ENCODE peak calls at places on chromosome 2, in seven cellular contexts. One of them, this sample, is unnamed. For H3K9me3 and H3K4me1, the result is how much of the 10 kb centered on the place peaks cover.

GRCh38 chr2:121748202-121748601 is 7.2 kb upstream of the TSN start:
- DNase-seq in HepG2: peak
- DNase-seq in Karpas-422: peak
- DNase-seq in lower lobe of right lung: no peak
- DNase-seq in pancreas: no peak
- DNase-seq in Peyer's patch: no peak
- DNase-seq in PC-9: no peak
- DNase-seq in this sample: peak

GRCh38 chr2:71174207-71174606 is 43.8 kb downstream of the MPHOSPH10 start:
- DNase-seq in HepG2: no peak
- DNase-seq in Karpas-422: no peak
- DNase-seq in lower lobe of right lung: no peak
- DNase-seq in pancreas: no peak
- DNase-seq in Peyer's patch: no peak
- DNase-seq in PC-9: no peak
- DNase-seq in this sample: no peak

GRCh38 chr2:197931661-197932312 is 127.4 kb downstream of the PLCL1 start:
- DNase-seq in HepG2: no peak
- DNase-seq in Karpas-422: no peak
- DNase-seq in lower lobe of right lung: no peak
- DNase-seq in pancreas: no peak
- DNase-seq in Peyer's patch: no peak
- DNase-seq in PC-9: no peak
- DNase-seq in this sample: no peak

GRCh38 chr2:146615778-146616177 is 1229.1 kb upstream of the ACVR2A start:
- DNase-seq in HepG2: no peak
- DNase-seq in Karpas-422: no peak
- DNase-seq in lower lobe of right lung: no peak
- DNase-seq in pancreas: no peak
- DNase-seq in Peyer's patch: no peak
- DNase-seq in PC-9: no peak
- DNase-seq in this sample: no peak

GRCh38 chr2:3634631-3635091 is 23.3 kb upstream of the ALLC start:
- DNase-seq in HepG2: no peak
- DNase-seq in Karpas-422: no peak
- DNase-seq in lower lobe of right lung: no peak
- DNase-seq in pancreas: no peak
- DNase-seq in Peyer's patch: no peak
- DNase-seq in PC-9: no peak
- DNase-seq in this sample: no peak

GRCh38 chr2:43519711-43520221 is 76.1 kb downstream of the THADA start:
- DNase-seq in HepG2: no peak
- DNase-seq in Karpas-422: no peak
- DNase-seq in lower lobe of right lung: no peak
- DNase-seq in pancreas: no peak
- DNase-seq in Peyer's patch: no peak
- DNase-seq in PC-9: peak
- DNase-seq in this sample: no peak

GRCh38 chr2:215601990-215602721 is 166.3 kb upstream of the FN1 start:
- DNase-seq in HepG2: no peak
- DNase-seq in Karpas-422: no peak
- DNase-seq in lower lobe of right lung: no peak
- DNase-seq in pancreas: no peak
- DNase-seq in Peyer's patch: no peak
- DNase-seq in PC-9: peak
- DNase-seq in this sample: no peak

GRCh38 chr2:9552491-9553178 is 3.0 kb downstream of the ADAM17 start:
- DNase-seq in HepG2: no peak
- DNase-seq in Karpas-422: peak
- DNase-seq in lower lobe of right lung: no peak
- DNase-seq in pancreas: no peak
- DNase-seq in Peyer's patch: no peak
- DNase-seq in PC-9: peak
- DNase-seq in this sample: peak

GRCh38 chr2:25078171-25079049 is 36.5 kb downstream of the EFR3B start:
- DNase-seq in HepG2: peak
- DNase-seq in Karpas-422: no peak
- DNase-seq in lower lobe of right lung: no peak
- DNase-seq in pancreas: no peak
- DNase-seq in Peyer's patch: no peak
- DNase-seq in PC-9: peak
- DNase-seq in this sample: no peak

GRCh38 chr2:127153691-127154158 is 46.8 kb upstream of the BIN1 start:
- DNase-seq in HepG2: no peak
- DNase-seq in Karpas-422: no peak
- DNase-seq in lower lobe of right lung: no peak
- DNase-seq in pancreas: no peak
- DNase-seq in Peyer's patch: no peak
- DNase-seq in PC-9: peak
- DNase-seq in this sample: no peak

GRCh38 chr2:33391582-33392255 is 84.7 kb upstream of the RASGRP3 start:
- DNase-seq in HepG2: no peak
- DNase-seq in Karpas-422: no peak
- DNase-seq in lower lobe of right lung: no peak
- DNase-seq in pancreas: no peak
- DNase-seq in Peyer's patch: no peak
- DNase-seq in PC-9: no peak
- DNase-seq in this sample: no peak

GRCh38 chr2:5748941-5749731 is 57.0 kb downstream of the SOX11 start:
- DNase-seq in HepG2: no peak
- DNase-seq in Karpas-422: peak
- DNase-seq in lower lobe of right lung: no peak
- DNase-seq in pancreas: peak
- DNase-seq in Peyer's patch: no peak
- DNase-seq in PC-9: no peak
- DNase-seq in this sample: no peak

GRCh38 chr2:109200616-109201464 is 71.8 kb downstream of the SH3RF3 start:
- DNase-seq in HepG2: no peak
- DNase-seq in Karpas-422: no peak
- DNase-seq in lower lobe of right lung: no peak
- DNase-seq in pancreas: no peak
- DNase-seq in Peyer's patch: no peak
- DNase-seq in PC-9: no peak
- DNase-seq in this sample: no peak

GRCh38 chr2:62234755-62235655 is 39.1 kb downstream of the B3GNT2 start:
- DNase-seq in HepG2: no peak
- DNase-seq in Karpas-422: no peak
- DNase-seq in lower lobe of right lung: no peak
- DNase-seq in pancreas: no peak
- DNase-seq in Peyer's patch: no peak
- DNase-seq in PC-9: no peak
- DNase-seq in this sample: no peak

GRCh38 chr2:27655155-27655951 is 8.1 kb downstream of the SUPT7L start:
- DNase-seq in HepG2: no peak
- DNase-seq in Karpas-422: no peak
- DNase-seq in lower lobe of right lung: no peak
- DNase-seq in pancreas: no peak
- DNase-seq in Peyer's patch: no peak
- DNase-seq in PC-9: no peak
- DNase-seq in this sample: no peak

GRCh38 chr2:70140978-70141753 is 49.7 kb downstream of the C2orf42 start:
- DNase-seq in HepG2: peak
- DNase-seq in Karpas-422: peak
- DNase-seq in lower lobe of right lung: peak
- DNase-seq in pancreas: peak
- DNase-seq in Peyer's patch: peak
- DNase-seq in PC-9: peak
- DNase-seq in this sample: peak

DNA sequence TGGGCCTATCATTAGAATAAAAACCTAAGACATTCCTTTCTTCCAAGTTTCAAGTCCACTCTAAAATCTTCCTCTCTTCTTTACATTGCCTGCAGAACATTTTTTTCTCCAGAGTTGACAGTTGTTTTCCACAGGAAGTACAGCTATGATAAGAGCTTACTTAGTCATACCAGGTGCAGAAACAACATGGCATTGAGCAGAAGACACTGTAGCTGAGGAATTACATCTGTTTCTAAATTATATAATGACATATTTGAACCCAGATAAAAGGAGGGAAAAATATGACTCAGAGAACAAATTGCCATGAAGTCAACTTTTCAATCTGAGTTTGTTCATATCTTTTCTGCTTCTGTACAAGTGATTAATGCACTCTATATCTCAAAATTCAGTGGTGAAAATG is 30.2 kb downstream of the CMPK2 start:
- DNase-seq in HepG2: no peak
- DNase-seq in Karpas-422: no peak
- DNase-seq in lower lobe of right lung: no peak
- DNase-seq in pancreas: no peak
- DNase-seq in Peyer's patch: no peak
- DNase-seq in PC-9: no peak
- DNase-seq in this sample: no peak
- H3K9me3 ChIP-seq in HepG2: under half
- H3K9me3 ChIP-seq in Karpas-422: under half
- H3K9me3 ChIP-seq in lower lobe of right lung: under half
- H3K9me3 ChIP-seq in pancreas: under half
- H3K9me3 ChIP-seq in Peyer's patch: under half
- H3K9me3 ChIP-seq in PC-9: under half
- H3K9me3 ChIP-seq in this sample: under half

GRCh38 chr2:13018490-13018889 is 301.8 kb downstream of the TRIB2 start:
- DNase-seq in HepG2: no peak
- DNase-seq in Karpas-422: no peak
- DNase-seq in lower lobe of right lung: no peak
- DNase-seq in pancreas: no peak
- DNase-seq in Peyer's patch: no peak
- DNase-seq in PC-9: no peak
- DNase-seq in this sample: no peak
- H3K4me1 ChIP-seq in HepG2: under half
- H3K4me1 ChIP-seq in Karpas-422: under half
- H3K4me1 ChIP-seq in lower lobe of right lung: under half
- H3K4me1 ChIP-seq in pancreas: under half
- H3K4me1 ChIP-seq in Peyer's patch: under half
- H3K4me1 ChIP-seq in PC-9: under half
- H3K4me1 ChIP-seq in this sample: under half

GRCh38 chr2:89780318-89780717 is 1088.8 kb downstream of the RPIA start:
- DNase-seq in HepG2: no peak
- DNase-seq in Karpas-422: no peak
- DNase-seq in lower lobe of right lung: no peak
- DNase-seq in pancreas: no peak
- DNase-seq in Peyer's patch: no peak
- DNase-seq in PC-9: no peak
- DNase-seq in this sample: no peak

GRCh38 chr2:89784960-89785359 is 1093.5 kb downstream of the RPIA start:
- DNase-seq in HepG2: no peak
- DNase-seq in Karpas-422: no peak
- DNase-seq in lower lobe of right lung: no peak
- DNase-seq in pancreas: no peak
- DNase-seq in Peyer's patch: no peak
- DNase-seq in PC-9: no peak
- DNase-seq in this sample: no peak

GRCh38 chr2:89781962-89782361 is 1090.5 kb downstream of the RPIA start:
- DNase-seq in HepG2: no peak
- DNase-seq in Karpas-422: no peak
- DNase-seq in lower lobe of right lung: no peak
- DNase-seq in pancreas: no peak
- DNase-seq in Peyer's patch: no peak
- DNase-seq in PC-9: no peak
- DNase-seq in this sample: no peak
- H3K9me3 ChIP-seq in HepG2: half or more
- H3K9me3 ChIP-seq in Karpas-422: half or more
- H3K9me3 ChIP-seq in lower lobe of right lung: half or more
- H3K9me3 ChIP-seq in pancreas: under half
- H3K9me3 ChIP-seq in Peyer's patch: under half
- H3K9me3 ChIP-seq in PC-9: half or more
- H3K9me3 ChIP-seq in this sample: half or more

GRCh38 chr2:241039416-241039815 is 41.0 kb downstream of the SNED1 start:
- DNase-seq in HepG2: no peak
- DNase-seq in Karpas-422: no peak
- DNase-seq in lower lobe of right lung: no peak
- DNase-seq in pancreas: no peak
- DNase-seq in Peyer's patch: no peak
- DNase-seq in PC-9: no peak
- DNase-seq in this sample: no peak
- H3K4me1 ChIP-seq in HepG2: under half
- H3K4me1 ChIP-seq in Karpas-422: half or more
- H3K4me1 ChIP-seq in lower lobe of right lung: under half
- H3K4me1 ChIP-seq in pancreas: under half
- H3K4me1 ChIP-seq in Peyer's patch: under half
- H3K4me1 ChIP-seq in PC-9: under half
- H3K4me1 ChIP-seq in this sample: under half

GRCh38 chr2:86552889-86553288 is 10.4 kb downstream of the CHMP3 start:
- DNase-seq in HepG2: no peak
- DNase-seq in Karpas-422: no peak
- DNase-seq in lower lobe of right lung: no peak
- DNase-seq in pancreas: no peak
- DNase-seq in Peyer's patch: peak
- DNase-seq in PC-9: no peak
- DNase-seq in this sample: no peak

GRCh38 chr2:86562485-86562890 is 755 bp downstream of the CHMP3 start:
- DNase-seq in HepG2: no peak
- DNase-seq in Karpas-422: no peak
- DNase-seq in lower lobe of right lung: no peak
- DNase-seq in pancreas: no peak
- DNase-seq in Peyer's patch: no peak
- DNase-seq in PC-9: no peak
- DNase-seq in this sample: no peak

GRCh38 chr2:86556508-86556907 is 6.7 kb downstream of the CHMP3 start:
- DNase-seq in HepG2: peak
- DNase-seq in Karpas-422: no peak
- DNase-seq in lower lobe of right lung: no peak
- DNase-seq in pancreas: no peak
- DNase-seq in Peyer's patch: no peak
- DNase-seq in PC-9: no peak
- DNase-seq in this sample: no peak
- H3K9me3 ChIP-seq in HepG2: under half
- H3K9me3 ChIP-seq in Karpas-422: under half
- H3K9me3 ChIP-seq in lower lobe of right lung: under half
- H3K9me3 ChIP-seq in pancreas: under half
- H3K9me3 ChIP-seq in Peyer's patch: under half
- H3K9me3 ChIP-seq in PC-9: under half
- H3K9me3 ChIP-seq in this sample: under half

GRCh38 chr2:67561411-67561965 is 164.4 kb downstream of the ETAA1 start:
- DNase-seq in HepG2: no peak
- DNase-seq in Karpas-422: no peak
- DNase-seq in lower lobe of right lung: no peak
- DNase-seq in pancreas: peak
- DNase-seq in Peyer's patch: no peak
- DNase-seq in PC-9: no peak
- DNase-seq in this sample: no peak

GRCh38 chr2:67566292-67566691 is 169.2 kb downstream of the ETAA1 start:
- DNase-seq in HepG2: no peak
- DNase-seq in Karpas-422: no peak
- DNase-seq in lower lobe of right lung: no peak
- DNase-seq in pancreas: peak
- DNase-seq in Peyer's patch: no peak
- DNase-seq in PC-9: no peak
- DNase-seq in this sample: no peak

GRCh38 chr2:67565761-67566160 is 168.6 kb downstream of the ETAA1 start:
- DNase-seq in HepG2: no peak
- DNase-seq in Karpas-422: no peak
- DNase-seq in lower lobe of right lung: no peak
- DNase-seq in pancreas: no peak
- DNase-seq in Peyer's patch: no peak
- DNase-seq in PC-9: no peak
- DNase-seq in this sample: peak

GRCh38 chr2:67564626-67565025 is 167.5 kb downstream of the ETAA1 start:
- DNase-seq in HepG2: no peak
- DNase-seq in Karpas-422: no peak
- DNase-seq in lower lobe of right lung: no peak
- DNase-seq in pancreas: peak
- DNase-seq in Peyer's patch: no peak
- DNase-seq in PC-9: no peak
- DNase-seq in this sample: no peak

GRCh38 chr2:67564076-67564475 is 166.9 kb downstream of the ETAA1 start:
- DNase-seq in HepG2: no peak
- DNase-seq in Karpas-422: no peak
- DNase-seq in lower lobe of right lung: no peak
- DNase-seq in pancreas: no peak
- DNase-seq in Peyer's patch: no peak
- DNase-seq in PC-9: no peak
- DNase-seq in this sample: no peak
- H3K4me1 ChIP-seq in HepG2: under half
- H3K4me1 ChIP-seq in Karpas-422: under half
- H3K4me1 ChIP-seq in lower lobe of right lung: under half
- H3K4me1 ChIP-seq in pancreas: under half
- H3K4me1 ChIP-seq in Peyer's patch: under half
- H3K4me1 ChIP-seq in PC-9: under half
- H3K4me1 ChIP-seq in this sample: under half